ENCODE peak calls at places on chromosomes 16 and 17, in eight cellular contexts. One of them, this sample, is unnamed.
A peak's percentile ranks its signal among the peaks of the same experiment; 100 is the strongest.

GRCh38 chr17:77640916-77641605 is 317.4 kb upstream of the TNRC6C start:
- DNase-seq in ovary: no peak
- DNase-seq in DND-41: no peak
- DNase-seq in AG04450: no peak
- DNase-seq in endodermal cell: no peak
- DNase-seq in lower lobe of right lung: no peak
- DNase-seq in SK-N-SH: no peak
- DNase-seq in psoas muscle: no peak
- DNase-seq in this sample: no peak

GRCh38 chr16:30406911-30407793 is at the start of gene ZNF771:
- DNase-seq in ovary: peak; percentile 97
- DNase-seq in endodermal cell: peak; percentile 98
- DNase-seq in SK-N-SH: peak; percentile 96
- DNase-seq in lower lobe of right lung: peak; percentile 94
- DNase-seq in AG04450: peak; percentile 45
- DNase-seq in DND-41: peak; percentile 93
- DNase-seq in psoas muscle: peak; percentile 97
- DNase-seq in this sample: peak; percentile 95

GRCh38 chr17:41910701-41911391 is 7.9 kb downstream of the ACLY start:
- DNase-seq in SK-N-SH: no peak
- DNase-seq in ovary: no peak
- DNase-seq in DND-41: no peak
- DNase-seq in lower lobe of right lung: no peak
- DNase-seq in endodermal cell: no peak
- DNase-seq in psoas muscle: no peak
- DNase-seq in AG04450: peak; percentile 86
- DNase-seq in this sample: no peak

GRCh38 chr16:2988590-2989099 is 8.4 kb upstream of the PKMYT1 start:
- DNase-seq in SK-N-SH: no peak
- DNase-seq in ovary: no peak
- DNase-seq in lower lobe of right lung: no peak
- DNase-seq in AG04450: no peak
- DNase-seq in endodermal cell: peak; percentile 66
- DNase-seq in psoas muscle: no peak
- DNase-seq in DND-41: no peak
- DNase-seq in this sample: no peak

GRCh38 chr16:89409161-89409711 is 81.1 kb downstream of the ANKRD11 start:
- DNase-seq in ovary: no peak
- DNase-seq in psoas muscle: no peak
- DNase-seq in lower lobe of right lung: no peak
- DNase-seq in AG04450: no peak
- DNase-seq in SK-N-SH: no peak
- DNase-seq in endodermal cell: no peak
- DNase-seq in DND-41: no peak
- DNase-seq in this sample: no peak

GRCh38 chr17:72863511-72864175 is 228.8 kb downstream of the SLC39A11 start:
- DNase-seq in AG04450: no peak
- DNase-seq in endodermal cell: peak; percentile 35
- DNase-seq in psoas muscle: no peak
- DNase-seq in SK-N-SH: no peak
- DNase-seq in DND-41: no peak
- DNase-seq in ovary: no peak
- DNase-seq in lower lobe of right lung: no peak
- DNase-seq in this sample: no peak

GRCh38 chr17:8039611-8040168 is 831 bp downstream of the ALOX15B start:
- DNase-seq in lower lobe of right lung: no peak
- DNase-seq in AG04450: no peak
- DNase-seq in SK-N-SH: no peak
- DNase-seq in ovary: no peak
- DNase-seq in DND-41: no peak
- DNase-seq in psoas muscle: no peak
- DNase-seq in endodermal cell: no peak
- DNase-seq in this sample: no peak

GRCh38 chr17:73645050-73645871 is 1.0 kb upstream of the SDK2 start:
- DNase-seq in DND-41: peak; percentile 12
- DNase-seq in psoas muscle: peak; percentile 67
- DNase-seq in endodermal cell: peak; percentile 89
- DNase-seq in AG04450: no peak
- DNase-seq in ovary: peak; percentile 26
- DNase-seq in SK-N-SH: peak; percentile 90
- DNase-seq in lower lobe of right lung: no peak
- DNase-seq in this sample: peak; percentile 31

GRCh38 chr16:84600343-84601229 is 17.3 kb downstream of the COTL1 start:
- DNase-seq in ovary: no peak
- DNase-seq in AG04450: no peak
- DNase-seq in SK-N-SH: no peak
- DNase-seq in DND-41: no peak
- DNase-seq in endodermal cell: no peak
- DNase-seq in psoas muscle: no peak
- DNase-seq in lower lobe of right lung: no peak
- DNase-seq in this sample: no peak

GRCh38 chr16:4938683-4939030 is 1.7 kb upstream of the PPL start:
- DNase-seq in psoas muscle: no peak
- DNase-seq in DND-41: no peak
- DNase-seq in SK-N-SH: no peak
- DNase-seq in endodermal cell: peak; percentile 20
- DNase-seq in lower lobe of right lung: no peak
- DNase-seq in ovary: no peak
- DNase-seq in AG04450: no peak
- DNase-seq in this sample: no peak

GRCh38 chr16:17899141-17899540 is 428.4 kb upstream of the XYLT1 start:
- DNase-seq in endodermal cell: no peak
- DNase-seq in psoas muscle: no peak
- DNase-seq in AG04450: no peak
- DNase-seq in ovary: no peak
- DNase-seq in DND-41: no peak
- DNase-seq in SK-N-SH: peak; percentile 9
- DNase-seq in lower lobe of right lung: no peak
- DNase-seq in this sample: no peak

GRCh38 chr17:41787021-41787418 is 509 bp upstream of the JUP start:
- DNase-seq in AG04450: no peak
- DNase-seq in ovary: no peak
- DNase-seq in endodermal cell: no peak
- DNase-seq in DND-41: no peak
- DNase-seq in SK-N-SH: no peak
- DNase-seq in lower lobe of right lung: no peak
- DNase-seq in psoas muscle: no peak
- DNase-seq in this sample: no peak

GRCh38 chr17:64607862-64608565 is 54.1 kb downstream of the SMURF2 start:
- DNase-seq in psoas muscle: no peak
- DNase-seq in DND-41: no peak
- DNase-seq in SK-N-SH: no peak
- DNase-seq in AG04450: no peak
- DNase-seq in ovary: no peak
- DNase-seq in endodermal cell: no peak
- DNase-seq in lower lobe of right lung: no peak
- DNase-seq in this sample: no peak

GRCh38 chr17:64611374-64611773 is 50.7 kb downstream of the SMURF2 start:
- DNase-seq in AG04450: no peak
- DNase-seq in ovary: no peak
- DNase-seq in psoas muscle: no peak
- DNase-seq in lower lobe of right lung: no peak
- DNase-seq in endodermal cell: no peak
- DNase-seq in SK-N-SH: no peak
- DNase-seq in DND-41: no peak
- DNase-seq in this sample: no peak

GRCh38 chr17:64603987-64604386 is 58.1 kb downstream of the SMURF2 start:
- DNase-seq in ovary: no peak
- DNase-seq in DND-41: no peak
- DNase-seq in endodermal cell: no peak
- DNase-seq in lower lobe of right lung: no peak
- DNase-seq in psoas muscle: no peak
- DNase-seq in AG04450: no peak
- DNase-seq in SK-N-SH: no peak
- DNase-seq in this sample: no peak

GRCh38 chr17:64614266-64615011 is 47.7 kb downstream of the SMURF2 start:
- DNase-seq in SK-N-SH: no peak
- DNase-seq in lower lobe of right lung: no peak
- DNase-seq in endodermal cell: no peak
- DNase-seq in AG04450: no peak
- DNase-seq in DND-41: no peak
- DNase-seq in psoas muscle: no peak
- DNase-seq in ovary: no peak
- DNase-seq in this sample: no peak

GRCh38 chr17:64608571-64608981 is 53.5 kb downstream of the SMURF2 start:
- DNase-seq in psoas muscle: no peak
- DNase-seq in DND-41: no peak
- DNase-seq in endodermal cell: no peak
- DNase-seq in ovary: no peak
- DNase-seq in SK-N-SH: no peak
- DNase-seq in AG04450: no peak
- DNase-seq in lower lobe of right lung: no peak
- DNase-seq in this sample: no peak
- H3K27ac ChIP-seq in psoas muscle: no peak overlapping the region
- H3K27ac ChIP-seq in DND-41: no peak overlapping the region
- H3K27ac ChIP-seq in endodermal cell: no peak overlapping the region
- H3K27ac ChIP-seq in ovary: no peak overlapping the region
- H3K27ac ChIP-seq in SK-N-SH: no peak overlapping the region
- H3K27ac ChIP-seq in AG04450: no peak overlapping the region
- H3K27ac ChIP-seq in lower lobe of right lung: no peak overlapping the region
- H3K27ac ChIP-seq in this sample: no peak overlapping the region

GRCh38 chr16:67429053-67429798 is 1.7 kb upstream of the HSD11B2 start:
- DNase-seq in psoas muscle: no peak
- DNase-seq in ovary: no peak
- DNase-seq in AG04450: no peak
- DNase-seq in SK-N-SH: no peak
- DNase-seq in DND-41: no peak
- DNase-seq in endodermal cell: no peak
- DNase-seq in lower lobe of right lung: no peak
- DNase-seq in this sample: no peak

GRCh38 chr16:67431077-67431804 is at the start of gene HSD11B2:
- DNase-seq in lower lobe of right lung: peak; percentile 68
- DNase-seq in DND-41: no peak
- DNase-seq in AG04450: no peak
- DNase-seq in ovary: peak; percentile 63
- DNase-seq in SK-N-SH: peak; percentile 93
- DNase-seq in endodermal cell: peak; percentile 90
- DNase-seq in psoas muscle: peak; percentile 82
- DNase-seq in this sample: peak; percentile 52

GRCh38 chr16:67430504-67431076 is 331 bp upstream of the HSD11B2 start:
- DNase-seq in endodermal cell: no peak
- DNase-seq in psoas muscle: no peak
- DNase-seq in ovary: no peak
- DNase-seq in lower lobe of right lung: peak; percentile 64
- DNase-seq in SK-N-SH: peak; percentile 68
- DNase-seq in DND-41: peak; percentile 18
- DNase-seq in AG04450: no peak
- DNase-seq in this sample: no peak

GRCh38 chr16:67428146-67428731 is 2.7 kb upstream of the HSD11B2 start:
- DNase-seq in AG04450: no peak
- DNase-seq in SK-N-SH: peak; percentile 82
- DNase-seq in DND-41: peak; percentile 54
- DNase-seq in ovary: peak; percentile 87
- DNase-seq in lower lobe of right lung: peak; percentile 84
- DNase-seq in endodermal cell: peak; percentile 95
- DNase-seq in psoas muscle: peak; percentile 88
- DNase-seq in this sample: peak; percentile 71

DNA sequence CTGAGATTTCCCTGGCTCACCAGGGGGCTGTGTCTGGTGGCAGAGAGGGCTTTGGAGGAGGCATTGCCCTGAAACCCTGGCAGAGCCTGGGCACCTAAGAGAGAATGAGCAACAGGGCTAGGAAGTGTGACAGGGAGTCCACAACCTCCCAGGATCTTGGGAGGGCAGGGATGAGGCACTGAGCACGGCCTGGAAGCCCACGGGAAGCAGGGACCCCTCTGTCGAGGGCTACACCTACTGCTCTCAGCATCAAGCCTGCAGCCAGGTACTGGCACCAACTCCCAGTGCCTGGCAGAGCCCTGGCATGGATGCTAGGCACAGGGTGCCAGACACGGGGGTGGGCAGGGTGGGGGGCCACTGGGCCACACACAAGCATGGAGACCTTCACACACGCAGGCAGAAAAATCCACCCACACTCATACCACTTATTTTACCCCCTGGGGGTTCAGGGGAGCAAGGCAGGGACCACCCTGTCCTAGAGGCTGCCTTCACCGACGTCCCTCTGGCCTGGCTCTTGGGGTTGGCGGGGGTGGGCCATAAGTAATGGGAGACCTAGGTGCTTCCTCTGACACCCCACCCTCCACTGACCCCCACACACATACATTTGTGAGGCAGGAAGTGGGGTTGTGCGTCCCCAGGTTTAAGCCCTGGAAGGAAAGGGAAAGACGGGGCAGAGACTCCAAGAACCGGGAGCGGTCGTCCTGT is 970 bp upstream of the HSD11B2 start:
- DNase-seq in ovary: no peak
- DNase-seq in DND-41: no peak
- DNase-seq in SK-N-SH: no peak
- DNase-seq in AG04450: no peak
- DNase-seq in psoas muscle: no peak
- DNase-seq in lower lobe of right lung: no peak
- DNase-seq in endodermal cell: no peak
- DNase-seq in this sample: no peak
- H3K4me3 ChIP-seq in ovary: peak overlapping the region; percentile 47
- H3K4me3 ChIP-seq in DND-41: no peak overlapping the region
- H3K4me3 ChIP-seq in SK-N-SH: no peak overlapping the region
- H3K4me3 ChIP-seq in AG04450: peak overlapping the region; percentile 44
- H3K4me3 ChIP-seq in psoas muscle: peak overlapping the region; percentile 62
- H3K4me3 ChIP-seq in lower lobe of right lung: peak overlapping the region; percentile 56
- H3K4me3 ChIP-seq in endodermal cell: peak overlapping the region; percentile 56
- H3K4me3 ChIP-seq in this sample: peak overlapping the region; percentile 42

GRCh38 chr17:27078296-27078695 is 215.6 kb upstream of the WSB1 start:
- DNase-seq in psoas muscle: no peak
- DNase-seq in SK-N-SH: no peak
- DNase-seq in lower lobe of right lung: no peak
- DNase-seq in AG04450: no peak
- DNase-seq in endodermal cell: no peak
- DNase-seq in DND-41: no peak
- DNase-seq in ovary: no peak
- DNase-seq in this sample: no peak
- TF ChIP-seq CTCF in psoas muscle: no peak
- TF ChIP-seq CTCF in SK-N-SH: no peak
- TF ChIP-seq CTCF in lower lobe of right lung: no peak
- TF ChIP-seq CTCF in AG04450: no peak
- TF ChIP-seq CTCF in endodermal cell: no peak
- TF ChIP-seq CTCF in DND-41: no peak
- TF ChIP-seq CTCF in ovary: no peak
- TF ChIP-seq CTCF in this sample: no peak

DNA sequence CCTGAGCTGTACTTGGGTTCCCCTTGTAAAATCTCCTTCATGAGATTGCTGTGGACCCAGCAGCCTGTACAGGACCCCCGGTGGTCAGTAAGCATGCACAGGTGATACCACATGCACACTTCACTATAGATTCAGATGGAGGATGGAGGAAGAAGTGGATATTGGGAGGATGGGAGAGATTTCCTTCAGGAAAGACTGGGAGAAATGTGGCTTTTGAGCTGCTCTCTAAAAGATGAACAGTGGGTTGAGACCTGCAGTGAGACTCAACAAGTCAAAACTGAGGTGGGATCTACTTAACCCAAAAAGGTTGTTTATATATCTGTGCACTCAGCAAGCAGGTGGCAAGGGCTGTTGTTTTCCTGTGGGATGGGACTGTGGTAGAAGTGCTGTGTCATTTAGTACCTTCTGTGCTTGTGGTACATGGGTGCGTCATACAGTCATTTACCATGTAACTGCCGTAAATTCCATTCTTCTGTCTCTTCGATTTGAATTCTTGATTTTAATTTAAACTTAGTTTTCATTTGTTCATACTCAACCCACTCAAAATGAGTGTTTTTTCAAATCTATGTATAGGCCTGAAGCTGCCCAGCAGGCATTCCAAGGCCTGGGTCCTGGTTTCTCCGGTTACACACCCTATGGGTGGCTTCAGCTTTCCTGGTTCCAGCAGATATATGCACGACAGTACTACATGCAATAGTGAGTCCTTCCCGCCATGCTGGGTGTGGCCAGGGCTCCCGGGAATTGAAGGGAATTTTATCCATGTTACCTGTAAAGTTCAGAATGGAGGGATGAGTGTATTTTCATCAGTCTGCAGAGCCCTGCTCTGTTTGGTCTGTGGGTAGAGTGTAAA is 6.9 kb downstream of the HERPUD1 start:
- DNase-seq in psoas muscle: no peak
- DNase-seq in SK-N-SH: no peak
- DNase-seq in lower lobe of right lung: no peak
- DNase-seq in endodermal cell: no peak
- DNase-seq in ovary: no peak
- DNase-seq in DND-41: no peak
- DNase-seq in AG04450: no peak
- DNase-seq in this sample: no peak
- H3K27ac ChIP-seq in psoas muscle: no peak overlapping the region
- H3K27ac ChIP-seq in SK-N-SH: no peak overlapping the region
- H3K27ac ChIP-seq in lower lobe of right lung: no peak overlapping the region
- H3K27ac ChIP-seq in endodermal cell: no peak overlapping the region
- H3K27ac ChIP-seq in ovary: no peak overlapping the region
- H3K27ac ChIP-seq in DND-41: no peak overlapping the region
- H3K27ac ChIP-seq in AG04450: no peak overlapping the region
- H3K27ac ChIP-seq in this sample: no peak overlapping the region